ENCODE peak calls at places on chromosomes 5 and 9, in eight cellular contexts. Q is AG04450, Z is fibroblast of lung, J is tibial nerve, K is upper lobe of right lung, H is heart left ventricle, C is cardiac muscle cell, T is esophagus squamous epithelium. E is an unnamed sample.

GRCh38 chr5:151156732-151157402 is 712 bp downstream of the ANXA6 start:
- DNase-seq in K (no peak), C (peak; percentile 40), Q (no peak), Z (peak; percentile 28), T (no peak), J (no peak), H (no peak), E (no peak)

GRCh38 chr5:2685651-2686050 is 65.8 kb downstream of the IRX2 start:
- DNase-seq in C (no peak), Q (no peak), K (no peak), J (no peak), Z (peak; percentile 15), T (no peak), H (no peak), E (no peak)

GRCh38 chr5:176996780-176997179 is 9.8 kb downstream of the UIMC1 start:
- DNase-seq in K (no peak), Q (no peak), C (no peak), J (no peak), H (no peak), T (no peak), Z (no peak), E (no peak)

GRCh38 chr5:61023131-61023530 is 78.1 kb downstream of the NDUFAF2 start:
- DNase-seq in J (no peak), K (no peak), Z (peak; percentile 78), H (no peak), Q (no peak), T (no peak), C (no peak), E (peak; percentile 62)

GRCh38 chr5:168409601-168410458 is 76.4 kb upstream of the RARS1 start:
- DNase-seq in J (no peak), Z (peak; percentile 54), K (no peak), T (no peak), H (peak; percentile 56), Q (peak; percentile 46), C (peak; percentile 24), E (no peak)

GRCh38 chr9:37745970-37746369 is 7.6 kb upstream of the TRMT10B start:
- DNase-seq in J (no peak), C (no peak), T (no peak), H (no peak), Z (no peak), Q (no peak), K (no peak), E (no peak)

GRCh38 chr9:20898885-20899554 is 132.4 kb downstream of the HACD4 start:
- DNase-seq in C (peak; percentile 23), K (no peak), Q (no peak), T (no peak), H (no peak), Z (no peak), J (no peak), E (no peak)

GRCh38 chr5:180090769-180091546 is 19.4 kb upstream of the RNF130 start:
- DNase-seq in Z (peak; percentile 33), Q (no peak), J (no peak), T (no peak), H (no peak), K (no peak), C (peak; percentile 52), E (no peak)

GRCh38 chr9:137170486-137171148 is 766 bp upstream of the LRRC26 start:
- DNase-seq in H (no peak), K (no peak), C (no peak), T (no peak), J (no peak), Z (no peak), Q (no peak), E (no peak)

GRCh38 chr9:136734837-136735496 is 7.8 kb downstream of the LCN10 start:
- DNase-seq in T (no peak), H (no peak), Q (no peak), C (no peak), Z (no peak), K (no peak), J (no peak), E (no peak)

GRCh38 chr9:136007906-136008692 is 46.9 kb upstream of the UBAC1 start:
- DNase-seq in Q (peak; percentile 11), C (no peak), Z (peak; percentile 57), K (no peak), T (no peak), H (no peak), J (no peak), E (peak; percentile 17)

GRCh38 chr5:14156611-14157493 is 13.7 kb downstream of the TRIO start:
- DNase-seq in H (no peak), Z (peak; percentile 99), J (peak; percentile 56), K (no peak), C (no peak), T (no peak), Q (peak; percentile 96), E (peak; percentile 85)

GRCh38 chr5:72510610-72511121 is 3.5 kb upstream of the ZNF366 start:
- DNase-seq in H (peak; percentile 76), Z (peak; percentile 50), K (no peak), J (no peak), Q (peak; percentile 47), C (no peak), T (no peak), E (no peak)

GRCh38 chr5:39224196-39224754 is 4.9 kb upstream of the FYB1 start:
- DNase-seq in K (no peak), T (no peak), J (no peak), C (no peak), H (peak; percentile 37), Z (peak; percentile 12), Q (no peak), E (no peak)

GRCh38 chr5:90983748-90984147 is 399.4 kb downstream of the ARRDC3 start:
- DNase-seq in J (no peak), Q (no peak), H (no peak), Z (peak; percentile 67), C (no peak), T (no peak), K (no peak), E (no peak)

GRCh38 chr5:120615967-120616645 is 152.0 kb downstream of the PRR16 start:
- DNase-seq in C (no peak), H (no peak), J (no peak), Q (peak; percentile 63), Z (peak; percentile 87), T (no peak), K (no peak), E (peak; percentile 49)

GRCh38 chr9:117705386-117705785 is 1.2 kb downstream of the TLR4 start:
- DNase-seq in K (no peak), J (no peak), Q (no peak), Z (no peak), H (no peak), T (no peak), C (no peak), E (no peak)

GRCh38 chr9:117704597-117704996 is 394 bp downstream of the TLR4 start:
- DNase-seq in Q (no peak), T (no peak), K (no peak), Z (no peak), H (no peak), J (no peak), C (no peak), E (no peak)

GRCh38 chr9:117706421-117707150 is 2.4 kb downstream of the TLR4 start:
- DNase-seq in Z (no peak), K (no peak), H (no peak), Q (no peak), C (no peak), T (no peak), J (no peak), E (no peak)

GRCh38 chr9:117709936-117710335 is 5.7 kb downstream of the TLR4 start:
- DNase-seq in Q (no peak), H (no peak), K (no peak), Z (no peak), J (no peak), T (no peak), C (no peak), E (no peak)

DNA sequence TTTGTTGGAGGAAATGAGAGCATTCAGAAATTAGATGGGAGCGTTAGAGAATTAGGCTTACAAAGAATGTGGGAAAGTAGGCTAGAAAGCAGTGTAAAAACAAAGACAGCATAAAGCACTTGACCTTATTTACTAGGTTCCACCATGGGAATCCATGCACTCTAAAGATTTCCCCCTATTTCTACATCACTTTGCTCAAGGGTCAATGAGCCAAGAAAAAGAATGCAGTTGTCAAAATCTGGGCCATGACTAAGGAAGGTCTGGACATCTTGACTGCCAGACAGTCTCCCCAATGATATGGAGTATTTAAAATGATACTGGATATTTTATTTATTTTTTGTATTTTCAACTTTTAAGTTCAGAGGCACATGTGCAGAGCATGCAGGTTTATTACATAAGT is 3.4 kb downstream of the TLR4 start:
- DNase-seq in Z (no peak), Q (no peak), C (no peak), J (no peak), H (no peak), T (no peak), K (no peak), E (no peak)
- H3K4me3 ChIP-seq in Z (no peak overlapping the region), Q (no peak overlapping the region), C (no peak overlapping the region), J (no peak overlapping the region), H (peak overlapping the region; percentile 53), T (no peak overlapping the region), K (peak overlapping the region; percentile 55), E (no peak overlapping the region)

GRCh38 chr5:170254056-170254455 is 21.3 kb downstream of the C5orf58 start:
- DNase-seq in J (no peak), H (no peak), K (no peak), C (no peak), T (no peak), Z (no peak), Q (no peak), E (no peak)
- H3K27me3 ChIP-seq in J (no peaks in the 10 kb centered on the region), H (no peaks in the 10 kb centered on the region), K (no peaks in the 10 kb centered on the region), C (peaks cover 25% of the 10 kb centered on the region), T (no peaks in the 10 kb centered on the region), Z (no peaks in the 10 kb centered on the region), Q (no peaks in the 10 kb centered on the region), E (peaks cover 3% of the 10 kb centered on the region)

DNA sequence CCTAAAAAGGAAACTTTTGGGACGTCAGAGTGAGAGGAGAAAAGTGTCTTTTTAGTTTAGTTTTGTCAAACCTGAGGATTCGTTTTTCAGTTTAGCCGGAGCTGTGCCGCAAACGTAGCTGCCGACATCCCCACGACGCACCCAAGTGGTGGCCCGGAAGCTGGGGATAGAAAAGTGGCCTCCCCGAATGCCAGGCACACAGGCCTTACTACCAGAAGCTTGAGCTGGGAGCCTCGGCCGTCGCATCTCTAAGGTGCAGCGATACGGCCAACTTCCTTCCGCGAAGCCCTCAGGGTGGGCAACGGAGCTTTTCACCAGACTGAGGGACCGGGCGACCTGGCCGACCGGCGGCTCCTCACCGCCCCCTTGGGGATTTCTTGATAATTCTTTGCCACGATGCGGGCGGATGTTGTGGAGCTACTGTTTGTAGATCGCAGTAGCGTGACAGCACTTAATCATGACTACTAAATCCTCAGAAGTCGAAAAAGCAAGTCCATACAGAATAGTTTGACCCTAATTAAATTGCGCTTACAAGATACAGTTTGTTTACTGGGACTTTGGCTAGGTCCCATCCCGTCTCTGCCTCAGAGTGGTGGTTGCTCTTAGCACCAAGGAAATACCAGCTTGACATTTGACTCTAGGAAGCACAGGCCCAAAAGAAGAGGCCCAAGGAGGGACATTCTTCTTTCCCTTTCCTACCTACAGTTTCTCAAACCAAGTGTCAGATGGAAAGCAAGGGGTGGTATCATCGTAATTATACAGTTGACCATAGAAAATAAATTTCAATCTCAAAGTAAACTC is 584 bp upstream of the TMEM267 start:
- DNase-seq in H (peak; percentile 84), T (peak; percentile 36), C (peak; percentile 87), Z (peak; percentile 85), Q (peak; percentile 45), J (peak; percentile 66), K (peak; percentile 92), E (peak; percentile 43)
- TF ChIP-seq CTCF in H (peak; percentile 60), T (peak; percentile 80), C (peak; percentile 60), Z (peak; percentile 52), Q (peak; percentile 70), J (peak; percentile 65), K (peak; percentile 72), E (peak; percentile 81)

DNA sequence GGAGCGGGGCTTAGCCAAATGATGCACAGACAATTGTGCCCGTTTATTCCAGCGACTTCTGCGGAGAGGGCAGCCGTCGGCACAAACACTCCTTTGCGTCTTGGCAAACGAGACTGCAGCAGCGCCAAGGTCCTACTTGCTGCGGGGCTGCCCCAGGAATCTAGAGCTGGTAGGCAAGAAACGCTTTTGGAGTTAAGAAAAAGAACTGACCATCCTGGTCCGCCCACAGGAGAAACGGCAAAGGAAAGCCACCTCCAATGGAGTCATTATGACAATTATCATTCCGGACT is 2.3 kb downstream of the RXFP3 start:
- DNase-seq in J (no peak), T (no peak), Q (no peak), K (no peak), Z (no peak), C (no peak), H (no peak), E (no peak)
- H3K4me3 ChIP-seq in J (no peak overlapping the region), T (no peak overlapping the region), Q (no peak overlapping the region), K (no peak overlapping the region), Z (no peak overlapping the region), C (no peak overlapping the region), H (no peak overlapping the region), E (no peak overlapping the region)